ENCODE peak calls at places on chromosomes 4 and X, in five cellular contexts. One of them, this sample, is unnamed.

GRCh38 chr4:41307633-41308032 is 50.9 kb downstream of the UCHL1 start:
- DNase-seq in left ventricle myocardium inferior: no peak
- DNase-seq in CD4-positive, alpha-beta T cell: no peak
- DNase-seq in activated CD4-positive, CD25-positive, alpha-beta regulatory T cell: no peak
- DNase-seq in glomerular endothelial cell: peak; percentile 94
- DNase-seq in this sample: no peak

GRCh38 chrX:130746709-130747347 is 156.2 kb downstream of the ENOX2 start:
- DNase-seq in left ventricle myocardium inferior: no peak
- DNase-seq in CD4-positive, alpha-beta T cell: no peak
- DNase-seq in activated CD4-positive, CD25-positive, alpha-beta regulatory T cell: no peak
- DNase-seq in glomerular endothelial cell: no peak
- DNase-seq in this sample: no peak

GRCh38 chr4:124641715-124642380 is 70.7 kb downstream of the ANKRD50 start:
- DNase-seq in left ventricle myocardium inferior: no peak
- DNase-seq in CD4-positive, alpha-beta T cell: no peak
- DNase-seq in activated CD4-positive, CD25-positive, alpha-beta regulatory T cell: no peak
- DNase-seq in glomerular endothelial cell: peak; percentile 76
- DNase-seq in this sample: no peak

GRCh38 chr4:184397516-184398163 is 76.7 kb downstream of the IRF2 start:
- DNase-seq in left ventricle myocardium inferior: no peak
- DNase-seq in CD4-positive, alpha-beta T cell: no peak
- DNase-seq in activated CD4-positive, CD25-positive, alpha-beta regulatory T cell: no peak
- DNase-seq in glomerular endothelial cell: no peak
- DNase-seq in this sample: no peak

GRCh38 chr4:141463678-141464077 is 172.7 kb upstream of the IL15 start:
- DNase-seq in left ventricle myocardium inferior: no peak
- DNase-seq in CD4-positive, alpha-beta T cell: no peak
- DNase-seq in activated CD4-positive, CD25-positive, alpha-beta regulatory T cell: no peak
- DNase-seq in glomerular endothelial cell: no peak
- DNase-seq in this sample: no peak

GRCh38 chr4:141645611-141646340 is 9.4 kb downstream of the IL15 start:
- DNase-seq in left ventricle myocardium inferior: no peak
- DNase-seq in CD4-positive, alpha-beta T cell: no peak
- DNase-seq in activated CD4-positive, CD25-positive, alpha-beta regulatory T cell: no peak
- DNase-seq in glomerular endothelial cell: no peak
- DNase-seq in this sample: no peak

GRCh38 chr4:48799157-48799556 is 19.1 kb upstream of the FRYL start:
- DNase-seq in left ventricle myocardium inferior: no peak
- DNase-seq in CD4-positive, alpha-beta T cell: no peak
- DNase-seq in activated CD4-positive, CD25-positive, alpha-beta regulatory T cell: no peak
- DNase-seq in glomerular endothelial cell: no peak
- DNase-seq in this sample: no peak

GRCh38 chrX:49106930-49107329 is 16.6 kb downstream of the GPKOW start:
- DNase-seq in left ventricle myocardium inferior: peak; percentile 14
- DNase-seq in CD4-positive, alpha-beta T cell: no peak
- DNase-seq in activated CD4-positive, CD25-positive, alpha-beta regulatory T cell: no peak
- DNase-seq in glomerular endothelial cell: no peak
- DNase-seq in this sample: no peak

GRCh38 chr4:185839204-185839712 is 27.3 kb upstream of the SORBS2 start:
- DNase-seq in left ventricle myocardium inferior: peak; percentile 48
- DNase-seq in CD4-positive, alpha-beta T cell: no peak
- DNase-seq in activated CD4-positive, CD25-positive, alpha-beta regulatory T cell: no peak
- DNase-seq in glomerular endothelial cell: peak; percentile 97
- DNase-seq in this sample: no peak

GRCh38 chrX:145825896-145826295 is 8.3 kb downstream of the SLITRK2 start:
- DNase-seq in left ventricle myocardium inferior: no peak
- DNase-seq in CD4-positive, alpha-beta T cell: no peak
- DNase-seq in activated CD4-positive, CD25-positive, alpha-beta regulatory T cell: no peak
- DNase-seq in glomerular endothelial cell: no peak
- DNase-seq in this sample: no peak

GRCh38 chr4:101020956-101021355 is 326.4 kb downstream of the PPP3CA start:
- DNase-seq in left ventricle myocardium inferior: no peak
- DNase-seq in CD4-positive, alpha-beta T cell: no peak
- DNase-seq in activated CD4-positive, CD25-positive, alpha-beta regulatory T cell: no peak
- DNase-seq in glomerular endothelial cell: peak; percentile 72
- DNase-seq in this sample: no peak

GRCh38 chrX:136781180-136781797 is 557 bp upstream of the ARHGEF6 start:
- DNase-seq in left ventricle myocardium inferior: peak; percentile 12
- DNase-seq in CD4-positive, alpha-beta T cell: no peak
- DNase-seq in activated CD4-positive, CD25-positive, alpha-beta regulatory T cell: no peak
- DNase-seq in glomerular endothelial cell: no peak
- DNase-seq in this sample: no peak

GRCh38 chr4:106628616-106629606 is 260.3 kb upstream of the GIMD1 start:
- DNase-seq in left ventricle myocardium inferior: no peak
- DNase-seq in CD4-positive, alpha-beta T cell: no peak
- DNase-seq in activated CD4-positive, CD25-positive, alpha-beta regulatory T cell: no peak
- DNase-seq in glomerular endothelial cell: no peak
- DNase-seq in this sample: no peak

GRCh38 chrX:133633162-133633561 is 217.9 kb upstream of the GPC4 start:
- DNase-seq in left ventricle myocardium inferior: no peak
- DNase-seq in CD4-positive, alpha-beta T cell: no peak
- DNase-seq in activated CD4-positive, CD25-positive, alpha-beta regulatory T cell: no peak
- DNase-seq in glomerular endothelial cell: no peak
- DNase-seq in this sample: no peak

GRCh38 chr4:70197842-70198241 is 2.3 kb downstream of the ODAM start:
- DNase-seq in left ventricle myocardium inferior: no peak
- DNase-seq in CD4-positive, alpha-beta T cell: no peak
- DNase-seq in activated CD4-positive, CD25-positive, alpha-beta regulatory T cell: no peak
- DNase-seq in glomerular endothelial cell: no peak
- DNase-seq in this sample: no peak

GRCh38 chr4:107153228-107153627 is 117.1 kb upstream of the DKK2 start:
- DNase-seq in left ventricle myocardium inferior: no peak
- DNase-seq in CD4-positive, alpha-beta T cell: no peak
- DNase-seq in activated CD4-positive, CD25-positive, alpha-beta regulatory T cell: no peak
- DNase-seq in glomerular endothelial cell: no peak
- DNase-seq in this sample: no peak

GRCh38 chr4:75904086-75904485 is 1.8 kb upstream of the PPEF2 start:
- DNase-seq in left ventricle myocardium inferior: no peak
- DNase-seq in CD4-positive, alpha-beta T cell: no peak
- DNase-seq in activated CD4-positive, CD25-positive, alpha-beta regulatory T cell: no peak
- DNase-seq in glomerular endothelial cell: no peak
- DNase-seq in this sample: no peak

GRCh38 chrX:70168238-70169188 is 8.8 kb upstream of the DGAT2L6 start:
- DNase-seq in left ventricle myocardium inferior: no peak
- DNase-seq in CD4-positive, alpha-beta T cell: no peak
- DNase-seq in activated CD4-positive, CD25-positive, alpha-beta regulatory T cell: no peak
- DNase-seq in glomerular endothelial cell: no peak
- DNase-seq in this sample: no peak

GRCh38 chr4:1153567-1154090 is 18.8 kb downstream of the SPON2 start:
- DNase-seq in left ventricle myocardium inferior: no peak
- DNase-seq in CD4-positive, alpha-beta T cell: no peak
- DNase-seq in activated CD4-positive, CD25-positive, alpha-beta regulatory T cell: no peak
- DNase-seq in glomerular endothelial cell: no peak
- DNase-seq in this sample: no peak

GRCh38 chr4:80142396-80143304 is 54.7 kb upstream of the PRDM8 start:
- DNase-seq in left ventricle myocardium inferior: no peak
- DNase-seq in CD4-positive, alpha-beta T cell: no peak
- DNase-seq in activated CD4-positive, CD25-positive, alpha-beta regulatory T cell: no peak
- DNase-seq in glomerular endothelial cell: no peak
- DNase-seq in this sample: no peak

GRCh38 chr4:156476359-156476758 is 495.2 kb downstream of the PDGFC start:
- DNase-seq in left ventricle myocardium inferior: no peak
- DNase-seq in CD4-positive, alpha-beta T cell: no peak
- DNase-seq in activated CD4-positive, CD25-positive, alpha-beta regulatory T cell: no peak
- DNase-seq in glomerular endothelial cell: peak; percentile 47
- DNase-seq in this sample: no peak

GRCh38 chr4:171793723-171794122 is 19.5 kb upstream of the GALNTL6 start:
- DNase-seq in left ventricle myocardium inferior: no peak
- DNase-seq in CD4-positive, alpha-beta T cell: no peak
- DNase-seq in activated CD4-positive, CD25-positive, alpha-beta regulatory T cell: no peak
- DNase-seq in glomerular endothelial cell: no peak
- DNase-seq in this sample: no peak

GRCh38 chr4:140291259-140291658 is 82.2 kb upstream of the SCOC start:
- DNase-seq in left ventricle myocardium inferior: no peak
- DNase-seq in CD4-positive, alpha-beta T cell: no peak
- DNase-seq in activated CD4-positive, CD25-positive, alpha-beta regulatory T cell: no peak
- DNase-seq in glomerular endothelial cell: no peak
- DNase-seq in this sample: no peak

GRCh38 chr4:155134136-155134535 is 74.3 kb upstream of the NPY2R start:
- DNase-seq in left ventricle myocardium inferior: no peak
- DNase-seq in CD4-positive, alpha-beta T cell: no peak
- DNase-seq in activated CD4-positive, CD25-positive, alpha-beta regulatory T cell: no peak
- DNase-seq in glomerular endothelial cell: peak; percentile 3
- DNase-seq in this sample: no peak

GRCh38 chrX:50067435-50068292 is 133.1 kb downstream of the AKAP4 start:
- DNase-seq in left ventricle myocardium inferior: no peak
- DNase-seq in CD4-positive, alpha-beta T cell: no peak
- DNase-seq in activated CD4-positive, CD25-positive, alpha-beta regulatory T cell: no peak
- DNase-seq in glomerular endothelial cell: no peak
- DNase-seq in this sample: no peak